ENCODE peak calls at places on chromosomes 1 and 21, in eight cellular contexts. D, N, B, Q, E, J, K and Z are unnamed samples.

GRCh38 chr21:24896735-24897124 is 710.6 kb downstream of the MRPL39 start:
- DNase-seq in D (no peak), N (no peak), B (no peak), Q (no peak), E (no peak), J (no peak), K (no peak), Z (no peak)

GRCh38 chr1:31576201-31576669 is at the start of gene TINAGL1:
- DNase-seq in D (peak), N (peak), B (no peak), Q (no peak), E (no peak), J (no peak), K (no peak), Z (no peak)

GRCh38 chr1:19759740-19760089 is 40.0 kb downstream of the TMCO4 start:
- DNase-seq in D (no peak), N (no peak), B (no peak), Q (no peak), E (peak), J (no peak), K (no peak), Z (no peak)

GRCh38 chr1:109385417-109385816 is 12.3 kb downstream of the SORT1 start:
- DNase-seq in D (no peak), N (peak), B (no peak), Q (peak), E (no peak), J (no peak), K (no peak), Z (no peak)

GRCh38 chr1:244866355-244866754 is 2.0 kb upstream of the HNRNPU start:
- DNase-seq in D (no peak), N (no peak), B (no peak), Q (no peak), E (no peak), J (no peak), K (no peak), Z (no peak)

GRCh38 chr21:35711213-35711612 is 349.1 kb downstream of the SETD4 start:
- DNase-seq in D (no peak), N (no peak), B (no peak), Q (no peak), E (no peak), J (no peak), K (no peak), Z (no peak)

GRCh38 chr1:23209765-23210164 is 7.5 kb downstream of the HTR1D start:
- DNase-seq in D (no peak), N (no peak), B (no peak), Q (no peak), E (no peak), J (no peak), K (no peak), Z (no peak)

GRCh38 chr1:19769211-19769932 is 30.3 kb downstream of the TMCO4 start:
- DNase-seq in D (peak), N (no peak), B (no peak), Q (no peak), E (no peak), J (no peak), K (no peak), Z (no peak)

GRCh38 chr21:33395866-33396265 is 7.3 kb upstream of the IFNGR2 start:
- DNase-seq in D (no peak), N (no peak), B (no peak), Q (no peak), E (peak), J (no peak), K (no peak), Z (no peak)

GRCh38 chr1:174337000-174337681 is 110.6 kb upstream of the GPR52 start:
- DNase-seq in D (no peak), N (no peak), B (no peak), Q (no peak), E (no peak), J (no peak), K (no peak), Z (no peak)

GRCh38 chr1:22246755-22247480 is 104.0 kb upstream of the WNT4 start:
- DNase-seq in D (no peak), N (no peak), B (no peak), Q (no peak), E (no peak), J (no peak), K (no peak), Z (no peak)

GRCh38 chr21:46024983-46025860 is 43.7 kb downstream of the COL6A1 start:
- DNase-seq in D (no peak), N (no peak), B (no peak), Q (no peak), E (peak), J (no peak), K (no peak), Z (peak)

GRCh38 chr1:244735404-244735803 is 82.5 kb downstream of the DESI2 start:
- DNase-seq in D (no peak), N (no peak), B (peak), Q (no peak), E (no peak), J (no peak), K (no peak), Z (no peak)

GRCh38 chr1:191099696-191100095 is 622.0 kb upstream of the BRINP3 start:
- DNase-seq in D (no peak), N (no peak), B (no peak), Q (no peak), E (no peak), J (no peak), K (no peak), Z (no peak)

GRCh38 chr1:61659061-61659460 is 65.9 kb downstream of the TM2D1 start:
- DNase-seq in D (no peak), N (no peak), B (no peak), Q (no peak), E (no peak), J (no peak), K (no peak), Z (no peak)

GRCh38 chr1:175192111-175192629 is 406 bp downstream of the KIAA0040 start:
- DNase-seq in D (peak), N (peak), B (peak), Q (peak), E (peak), J (peak), K (peak), Z (no peak)

GRCh38 chr1:68916227-68916853 is 419.5 kb upstream of the DEPDC1 start:
- DNase-seq in D (no peak), N (no peak), B (no peak), Q (peak), E (peak), J (no peak), K (no peak), Z (peak)

GRCh38 chr1:180235502-180236239 is 5.6 kb downstream of the LHX4 start:
- DNase-seq in D (peak), N (peak), B (no peak), Q (no peak), E (no peak), J (no peak), K (no peak), Z (no peak)

GRCh38 chr1:89611721-89612120 is 21.2 kb upstream of the LRRC8C start:
- DNase-seq in D (no peak), N (no peak), B (no peak), Q (no peak), E (no peak), J (no peak), K (no peak), Z (no peak)

GRCh38 chr1:203536981-203537455 is 43.1 kb downstream of the OPTC start:
- DNase-seq in D (peak), N (no peak), B (no peak), Q (peak), E (no peak), J (peak), K (no peak), Z (peak)

GRCh38 chr1:225655509-225656258 is 2.8 kb upstream of the ENAH start:
- DNase-seq in D (no peak), N (peak), B (peak), Q (peak), E (peak), J (no peak), K (peak), Z (peak)

GRCh38 chr1:8922962-8923361 is 22.7 kb upstream of the CA6 start:
- DNase-seq in D (no peak), N (no peak), B (no peak), Q (no peak), E (no peak), J (no peak), K (no peak), Z (no peak)

GRCh38 chr1:6028042-6028895 is 17.4 kb upstream of the KCNAB2 start:
- DNase-seq in D (no peak), N (no peak), B (peak), Q (peak), E (no peak), J (no peak), K (peak), Z (peak)

GRCh38 chr1:233972951-233973635 is 68.6 kb downstream of the SLC35F3 start:
- DNase-seq in D (no peak), N (no peak), B (peak), Q (no peak), E (no peak), J (no peak), K (peak), Z (no peak)

GRCh38 chr1:16229976-16230740 is 6.8 kb downstream of the CPLANE2 start:
- DNase-seq in D (no peak), N (no peak), B (no peak), Q (no peak), E (no peak), J (peak), K (no peak), Z (no peak)

GRCh38 chr1:24717867-24718650 is 27.2 kb upstream of the CLIC4 start:
- DNase-seq in D (no peak), N (no peak), B (no peak), Q (peak), E (no peak), J (peak), K (no peak), Z (no peak)

GRCh38 chr1:3653286-3653618 is 936 bp downstream of the TP73 start:
- DNase-seq in D (no peak), N (no peak), B (no peak), Q (no peak), E (no peak), J (no peak), K (no peak), Z (no peak)
- H3K4me3 ChIP-seq in D (no peak), N (no peak), B (peak), Q (no peak), E (no peak), J (no peak), K (no peak), Z (no peak)

GRCh38 chr1:172273668-172274396 is 146.7 kb upstream of the C1orf105 start:
- DNase-seq in D (no peak), N (no peak), B (no peak), Q (no peak), E (no peak), J (no peak), K (no peak), Z (no peak)
- TF ChIP-seq CTCF in D (no peak), N (no peak), B (no peak), Q (no peak), E (no peak), J (no peak), K (no peak), Z (no peak)

GRCh38 chr1:94186946-94187345 is 50.4 kb downstream of the ARHGAP29 start:
- DNase-seq in D (no peak), N (no peak), B (no peak), Q (no peak), E (no peak), J (no peak), K (no peak), Z (no peak)
- H3K4me3 ChIP-seq in D (no peak), N (no peak), B (no peak), Q (no peak), E (no peak), J (no peak), K (no peak), Z (no peak)

DNA sequence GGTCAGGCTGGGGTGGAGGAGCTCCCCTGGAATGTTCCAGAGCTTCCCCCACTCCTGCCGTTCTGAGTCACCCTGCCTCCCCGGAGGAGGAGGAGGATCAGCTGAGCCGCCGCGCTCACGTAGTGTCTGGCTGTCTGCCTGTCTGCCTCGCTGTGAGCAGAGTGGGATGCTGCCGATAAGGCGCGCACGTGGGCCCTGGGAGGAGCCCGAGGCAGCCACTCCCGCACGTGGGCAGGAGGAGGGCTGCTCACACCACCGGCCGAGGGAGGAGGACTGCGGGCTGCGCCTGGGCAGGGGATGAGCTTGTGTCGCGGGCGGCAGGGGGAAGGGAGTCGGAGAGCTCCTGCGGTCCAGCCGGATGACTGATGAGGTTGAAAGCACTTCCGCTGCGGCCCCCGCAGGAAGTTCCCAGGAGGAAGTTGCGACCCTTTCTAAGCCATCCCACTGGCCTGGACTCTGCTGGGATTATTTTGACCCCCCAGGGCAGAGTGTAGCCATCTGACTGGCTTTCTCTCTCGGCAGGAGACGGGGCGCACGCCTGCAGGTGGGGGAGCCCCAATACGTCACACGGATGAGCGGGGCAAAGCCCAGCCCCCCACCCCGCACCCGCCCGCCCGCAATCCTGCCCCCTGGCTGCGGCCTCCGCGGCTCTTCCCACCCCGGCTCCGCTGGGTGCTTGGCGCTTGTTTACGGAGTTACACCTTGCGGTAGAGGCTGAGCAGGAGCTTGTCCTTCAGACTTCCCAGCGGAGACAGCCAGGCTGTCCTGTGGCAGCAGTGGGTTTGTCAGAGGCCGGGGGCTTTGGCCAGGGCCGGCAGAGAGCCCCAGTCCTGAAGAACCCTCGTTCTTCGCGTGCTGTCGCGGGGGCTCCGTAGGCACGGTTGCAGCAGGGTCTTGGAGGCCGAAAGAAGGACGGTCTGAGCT is 9.8 kb downstream of the PDXK start:
- DNase-seq in D (peak), N (peak), B (peak), Q (peak), E (peak), J (peak), K (peak), Z (peak)
- TF ChIP-seq CTCF in D (peak), N (no peak), B (peak), Q (peak), E (peak), J (peak), K (no peak), Z (peak)

GRCh38 chr1:229844675-229845074 is 218.6 kb downstream of the URB2 start:
- DNase-seq in D (no peak), N (no peak), B (no peak), Q (no peak), E (no peak), J (no peak), K (no peak), Z (no peak)

GRCh38 chr1:229841230-229841629 is 215.2 kb downstream of the URB2 start:
- DNase-seq in D (no peak), N (no peak), B (peak), Q (no peak), E (no peak), J (no peak), K (no peak), Z (no peak)

GRCh38 chr1:229845410-229846138 is 219.5 kb downstream of the URB2 start:
- DNase-seq in D (no peak), N (no peak), B (no peak), Q (no peak), E (no peak), J (no peak), K (no peak), Z (no peak)

GRCh38 chr1:229842302-229843255 is 216.5 kb downstream of the URB2 start:
- DNase-seq in D (no peak), N (no peak), B (no peak), Q (no peak), E (no peak), J (no peak), K (no peak), Z (no peak)

GRCh38 chr1:229843627-229844238 is 217.7 kb downstream of the URB2 start:
- DNase-seq in D (no peak), N (peak), B (peak), Q (no peak), E (peak), J (no peak), K (no peak), Z (peak)
- H3K4me3 ChIP-seq in D (no peak), N (no peak), B (no peak), Q (no peak), E (no peak), J (no peak), K (no peak), Z (no peak)

DNA sequence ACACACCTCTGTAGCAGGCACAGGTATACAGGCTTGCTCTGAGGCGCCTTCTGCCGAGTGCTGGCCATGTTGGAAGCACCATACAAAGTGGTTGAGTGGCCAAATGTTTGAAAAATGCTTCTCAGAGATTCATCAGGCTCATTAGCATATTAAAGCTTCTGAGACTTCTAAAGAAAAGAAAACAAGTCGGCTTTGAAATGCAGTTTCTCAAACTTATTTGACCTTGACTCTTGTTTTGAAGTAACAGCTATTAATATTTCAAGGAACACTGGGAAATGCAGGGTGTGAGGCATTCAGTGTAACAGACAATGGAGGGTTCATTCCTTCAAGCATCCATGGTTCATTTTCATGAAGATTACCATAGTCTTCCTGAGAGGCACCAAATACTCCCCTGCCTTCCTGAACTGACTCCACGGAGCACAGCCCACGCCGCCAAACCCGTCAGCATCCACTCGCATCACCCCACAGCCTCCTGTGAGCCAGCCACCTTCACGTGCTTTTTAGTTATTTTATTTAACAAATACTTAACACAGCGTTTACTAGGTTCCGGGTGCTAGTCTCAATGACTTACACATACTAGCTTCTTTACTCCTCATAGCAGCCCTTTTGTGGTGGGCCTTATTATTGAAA is 81.7 kb downstream of the KCNN3 start:
- DNase-seq in D (no peak), N (peak), B (no peak), Q (no peak), E (no peak), J (no peak), K (no peak), Z (no peak)
- TF ChIP-seq CTCF in D (no peak), N (no peak), B (no peak), Q (no peak), E (no peak), J (no peak), K (no peak), Z (no peak)

DNA sequence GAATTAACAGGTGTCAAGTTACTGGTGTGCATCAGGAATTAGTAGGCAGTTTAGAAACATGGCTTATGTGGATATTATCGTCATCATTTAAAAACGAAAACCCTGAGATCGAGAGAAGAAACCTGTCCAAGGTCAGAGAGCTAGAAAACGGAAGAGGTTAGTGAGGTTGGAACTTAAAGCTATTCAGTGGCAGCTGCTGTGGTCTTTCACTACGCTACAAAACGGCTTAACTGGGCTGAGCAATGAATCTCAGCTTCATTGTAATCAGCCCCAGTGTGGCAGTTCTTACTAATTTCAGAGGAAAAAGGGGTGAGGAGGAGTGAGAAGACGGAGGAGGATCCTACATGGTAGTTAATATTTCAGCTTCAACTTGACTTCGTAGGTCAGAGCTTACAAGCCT is 77.9 kb downstream of the DAB1 start:
- DNase-seq in D (no peak), N (no peak), B (no peak), Q (no peak), E (no peak), J (no peak), K (no peak), Z (no peak)
- H3K4me3 ChIP-seq in D (no peak), N (no peak), B (no peak), Q (no peak), E (no peak), J (no peak), K (no peak), Z (no peak)